ENCODE peak calls at places on chromosomes 13 and 19, in seven cellular contexts. K, E, A, B, U, D and Q are unnamed samples.

GRCh38 chr19:50432221-50432626 is 468 bp upstream of the MYBPC2 start:
- DNase-seq in K (no peak), E (no peak), A (no peak), B (no peak), U (no peak), D (no peak), Q (no peak)

GRCh38 chr13:78977311-78977710 is 318.4 kb upstream of the OBI1 start:
- DNase-seq in K (no peak), E (no peak), A (no peak), B (no peak), U (no peak), D (no peak), Q (no peak)

GRCh38 chr13:110001622-110002275 is 215.4 kb upstream of the IRS2 start:
- DNase-seq in K (no peak), E (no peak), A (no peak), B (no peak), U (no peak), D (no peak), Q (no peak)

GRCh38 chr19:41263042-41263849 is 926 bp upstream of the HNRNPUL1 start:
- DNase-seq in K (peak; percentile 42), E (peak; percentile 71), A (peak; percentile 83), B (peak; percentile 78), U (peak; percentile 45), D (no peak), Q (peak; percentile 44)

GRCh38 chr19:55672418-55672817 is 2.6 kb upstream of the EPN1 start:
- DNase-seq in K (no peak), E (no peak), A (no peak), B (no peak), U (no peak), D (no peak), Q (no peak)

GRCh38 chr19:34824686-34825085 is 51.7 kb upstream of the ZNF599 start:
- DNase-seq in K (no peak), E (no peak), A (no peak), B (no peak), U (no peak), D (no peak), Q (no peak)

GRCh38 chr13:37816276-37816675 is 53.3 kb downstream of the TRPC4 start:
- DNase-seq in K (no peak), E (no peak), A (no peak), B (no peak), U (no peak), D (no peak), Q (no peak)

GRCh38 chr13:46778879-46779278 is 18.1 kb downstream of the ESD start:
- DNase-seq in K (no peak), E (no peak), A (no peak), B (no peak), U (no peak), D (no peak), Q (no peak)

GRCh38 chr13:74250738-74251190 is 116.6 kb upstream of the KLF12 start:
- DNase-seq in K (no peak), E (no peak), A (no peak), B (no peak), U (no peak), D (no peak), Q (no peak)

GRCh38 chr13:65260938-65261880 is 1968.9 kb downstream of the PCDH9 start:
- DNase-seq in K (no peak), E (no peak), A (no peak), B (no peak), U (no peak), D (no peak), Q (no peak)

GRCh38 chr19:28731113-28731512 is 481.8 kb downstream of the UQCRFS1 start:
- DNase-seq in K (no peak), E (no peak), A (no peak), B (no peak), U (no peak), D (no peak), Q (no peak)

GRCh38 chr19:28731577-28731976 is 481.4 kb downstream of the UQCRFS1 start:
- DNase-seq in K (no peak), E (no peak), A (no peak), B (no peak), U (no peak), D (no peak), Q (no peak)

GRCh38 chr19:28737526-28737925 is 475.4 kb downstream of the UQCRFS1 start:
- DNase-seq in K (no peak), E (no peak), A (no peak), B (no peak), U (no peak), D (peak; percentile 28), Q (no peak)

GRCh38 chr19:28736528-28736927 is 476.4 kb downstream of the UQCRFS1 start:
- DNase-seq in K (no peak), E (no peak), A (no peak), B (no peak), U (no peak), D (no peak), Q (no peak)

GRCh38 chr19:28737021-28737525 is 475.9 kb downstream of the UQCRFS1 start:
- DNase-seq in K (no peak), E (no peak), A (no peak), B (no peak), U (no peak), D (peak; percentile 46), Q (no peak)
- TF ChIP-seq CTCF in K (peak; percentile 15), E (peak; percentile 30), A (peak; percentile 65), B (no peak), U (peak; percentile 78), D (peak; percentile 64), Q (peak; percentile 8)

DNA sequence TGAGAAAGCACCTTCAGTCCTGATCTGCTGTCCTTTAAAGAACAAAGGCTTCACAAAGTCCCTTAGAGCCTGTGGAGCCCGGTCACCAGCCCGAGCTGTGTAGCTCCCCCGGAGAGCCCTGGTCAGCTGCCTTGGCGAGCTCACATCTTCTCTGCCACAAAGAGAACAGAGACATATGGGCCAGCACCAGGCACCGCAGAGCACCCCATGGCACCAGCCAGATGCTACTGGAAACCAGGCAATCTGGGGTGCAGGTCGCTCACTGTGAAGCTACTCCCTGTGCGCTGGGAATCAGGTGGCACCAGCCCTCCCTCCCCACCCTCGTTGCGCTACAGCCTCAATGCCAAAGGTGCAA is 44.3 kb upstream of the F7 start:
- DNase-seq in K (no peak), E (no peak), A (peak; percentile 54), B (no peak), U (no peak), D (no peak), Q (no peak)
- TF ChIP-seq CTCF in K (no peak), E (no peak), A (no peak), B (no peak), U (no peak), D (no peak), Q (no peak)

GRCh38 chr19:47848871-47849473 is 10.1 kb upstream of the TPRX2 start:
- DNase-seq in K (no peak), E (no peak), A (peak; percentile 69), B (no peak), U (no peak), D (no peak), Q (no peak)
- TF ChIP-seq CTCF in K (peak; percentile 19), E (no peak), A (peak; percentile 49), B (peak; percentile 1), U (peak; percentile 51), D (no peak), Q (no peak)

DNA sequence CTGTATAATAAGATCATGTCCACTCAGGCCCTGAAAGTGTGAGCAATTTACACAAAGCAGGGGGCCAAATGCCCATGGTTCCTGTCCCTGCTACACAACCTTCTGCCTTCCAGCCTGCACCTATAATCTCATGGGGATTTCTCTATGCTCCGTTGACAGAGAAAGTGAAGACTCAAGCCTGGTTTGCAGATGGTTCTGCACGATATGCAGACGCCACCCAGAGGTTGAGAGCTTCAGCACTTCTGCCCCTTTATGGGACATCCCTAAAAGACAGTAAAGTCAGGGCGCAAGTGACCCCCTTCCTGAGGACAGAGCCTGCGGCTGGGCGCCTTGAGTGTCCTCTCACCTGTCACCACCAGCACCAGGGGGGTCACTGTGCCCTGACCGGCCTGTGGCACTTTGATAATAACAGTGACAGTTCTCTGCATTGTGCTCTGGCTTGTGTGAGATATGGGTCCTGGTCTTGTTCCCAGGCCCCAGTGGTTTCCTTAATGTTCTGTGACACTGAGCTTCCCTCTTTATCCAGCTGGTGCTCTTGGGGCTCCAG is 15.1 kb downstream of the LILRA5 start:
- DNase-seq in K (no peak), E (no peak), A (no peak), B (no peak), U (no peak), D (no peak), Q (no peak)
- TF ChIP-seq CTCF in K (no peak), E (no peak), A (no peak), B (no peak), U (no peak), D (no peak), Q (no peak)

GRCh38 chr13:112879283-112879833 is 89.7 kb upstream of the MCF2L start:
- DNase-seq in K (no peak), E (no peak), A (no peak), B (no peak), U (peak; percentile 5), D (no peak), Q (no peak)

GRCh38 chr13:112877976-112878955 is 90.7 kb upstream of the MCF2L start:
- DNase-seq in K (no peak), E (no peak), A (no peak), B (no peak), U (no peak), D (no peak), Q (no peak)

GRCh38 chr13:112876305-112877000 is 92.6 kb upstream of the MCF2L start:
- DNase-seq in K (no peak), E (no peak), A (no peak), B (no peak), U (no peak), D (no peak), Q (no peak)

GRCh38 chr13:112877066-112877465 is 91.9 kb upstream of the MCF2L start:
- DNase-seq in K (no peak), E (no peak), A (no peak), B (no peak), U (no peak), D (no peak), Q (no peak)

DNA sequence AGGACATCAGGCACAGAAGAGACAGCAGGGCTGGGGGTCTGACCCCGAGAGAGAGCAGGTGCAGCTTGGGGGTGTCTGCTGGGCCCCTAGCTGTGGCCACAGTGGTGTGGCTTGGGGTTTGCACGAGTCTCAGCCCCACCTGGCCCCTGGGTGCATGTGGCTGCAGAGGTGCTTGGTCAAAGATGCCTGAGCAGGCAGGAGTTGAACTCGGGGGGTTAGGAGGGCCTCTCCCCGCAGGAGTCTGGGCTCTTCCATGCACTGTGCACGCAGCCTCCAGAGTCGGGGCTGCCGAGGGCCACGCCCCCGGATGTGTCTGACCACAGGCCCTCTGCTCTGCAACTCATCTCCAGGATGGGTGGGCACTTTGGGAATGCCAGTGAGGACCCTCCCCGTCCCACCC is 91.5 kb upstream of the MCF2L start:
- DNase-seq in K (no peak), E (no peak), A (no peak), B (no peak), U (no peak), D (no peak), Q (no peak)
- TF ChIP-seq CTCF in K (no peak), E (no peak), A (no peak), B (no peak), U (no peak), D (no peak), Q (no peak)